ENCODE peak calls at places on chromosomes 11 and 22, in nine cellular contexts. Z is colonic mucosa, G is fibroblast of mammary gland, Y is osteoblast, F is cardiac fibroblast, R is heart right ventricle, U is right lobe of liver, D is nephron progenitor cell, P is natural killer cell. O is an unnamed sample.

GRCh38 chr11:61732705-61733104 is 19.7 kb upstream of the MYRF start:
- DNase-seq in Z (no peak), G (peak), Y (peak), F (peak), R (no peak), U (no peak), D (no peak), P (no peak), O (no peak)

GRCh38 chr11:96317985-96318384 is 25.0 kb downstream of the MAML2 start:
- DNase-seq in Z (no peak), G (no peak), Y (no peak), F (no peak), R (no peak), U (no peak), D (no peak), P (no peak), O (no peak)

GRCh38 chr22:27576815-27577564 is 224.6 kb downstream of the MN1 start:
- DNase-seq in Z (no peak), G (no peak), Y (no peak), F (peak), R (peak), U (no peak), D (no peak), P (no peak), O (no peak)

GRCh38 chr22:30860176-30861105 is 108.1 kb downstream of the MORC2 start:
- DNase-seq in Z (no peak), G (no peak), Y (peak), F (no peak), R (no peak), U (no peak), D (no peak), P (no peak), O (no peak)

GRCh38 chr22:47125603-47126002 is 363.2 kb downstream of the TBC1D22A start:
- DNase-seq in Z (no peak), G (peak), Y (peak), F (no peak), R (no peak), U (no peak), D (no peak), P (no peak), O (peak)

GRCh38 chr11:19466314-19466713 is 225.6 kb upstream of the E2F8 start:
- DNase-seq in Z (no peak), G (no peak), Y (no peak), F (no peak), R (no peak), U (no peak), D (no peak), P (no peak), O (no peak)

GRCh38 chr11:103529217-103529684 is 420.0 kb downstream of the DYNC2H1 start:
- DNase-seq in Z (no peak), G (peak), Y (peak), F (peak), R (no peak), U (no peak), D (no peak), P (no peak), O (no peak)

GRCh38 chr11:124758355-124759267 is 3.5 kb downstream of the ESAM start:
- DNase-seq in Z (peak), G (peak), Y (peak), F (peak), R (peak), U (no peak), D (peak), P (peak), O (peak)

GRCh38 chr11:62399172-62399867 is 19.5 kb upstream of the SCGB1A1 start:
- DNase-seq in Z (no peak), G (no peak), Y (peak), F (no peak), R (no peak), U (no peak), D (no peak), P (no peak), O (no peak)

GRCh38 chr11:78808903-78809302 is 234.2 kb upstream of the NARS2 start:
- DNase-seq in Z (peak), G (no peak), Y (no peak), F (no peak), R (no peak), U (no peak), D (no peak), P (no peak), O (no peak)

GRCh38 chr11:43489869-43490465 is 131.2 kb downstream of the TTC17 start:
- DNase-seq in Z (no peak), G (peak), Y (no peak), F (no peak), R (no peak), U (no peak), D (no peak), P (no peak), O (no peak)

GRCh38 chr11:33716236-33716635 is 15.6 kb upstream of the C11orf91 start:
- DNase-seq in Z (no peak), G (peak), Y (no peak), F (peak), R (no peak), U (no peak), D (no peak), P (no peak), O (no peak)

GRCh38 chr11:43923327-43924111 is 18.9 kb upstream of the C11orf96 start:
- DNase-seq in Z (no peak), G (peak), Y (peak), F (peak), R (peak), U (no peak), D (peak), P (no peak), O (no peak)

GRCh38 chr11:107370390-107370789 is 87.2 kb downstream of the CWF19L2 start:
- DNase-seq in Z (no peak), G (peak), Y (no peak), F (peak), R (no peak), U (no peak), D (no peak), P (no peak), O (no peak)

GRCh38 chr11:131584694-131585592 is 214.5 kb downstream of the NTM start:
- DNase-seq in Z (no peak), G (no peak), Y (no peak), F (no peak), R (no peak), U (no peak), D (peak), P (no peak), O (no peak)

GRCh38 chr11:72930011-72930410 is 115.8 kb downstream of the ATG16L2 start:
- DNase-seq in Z (no peak), G (no peak), Y (no peak), F (peak), R (no peak), U (no peak), D (no peak), P (no peak), O (no peak)

GRCh38 chr11:47863189-47863892 is 15.2 kb upstream of the NUP160 start:
- DNase-seq in Z (no peak), G (peak), Y (peak), F (peak), R (no peak), U (no peak), D (no peak), P (no peak), O (no peak)

GRCh38 chr11:93013646-93014045 is 44.2 kb downstream of the MTNR1B start:
- DNase-seq in Z (no peak), G (no peak), Y (no peak), F (no peak), R (no peak), U (no peak), D (no peak), P (no peak), O (no peak)

DNA sequence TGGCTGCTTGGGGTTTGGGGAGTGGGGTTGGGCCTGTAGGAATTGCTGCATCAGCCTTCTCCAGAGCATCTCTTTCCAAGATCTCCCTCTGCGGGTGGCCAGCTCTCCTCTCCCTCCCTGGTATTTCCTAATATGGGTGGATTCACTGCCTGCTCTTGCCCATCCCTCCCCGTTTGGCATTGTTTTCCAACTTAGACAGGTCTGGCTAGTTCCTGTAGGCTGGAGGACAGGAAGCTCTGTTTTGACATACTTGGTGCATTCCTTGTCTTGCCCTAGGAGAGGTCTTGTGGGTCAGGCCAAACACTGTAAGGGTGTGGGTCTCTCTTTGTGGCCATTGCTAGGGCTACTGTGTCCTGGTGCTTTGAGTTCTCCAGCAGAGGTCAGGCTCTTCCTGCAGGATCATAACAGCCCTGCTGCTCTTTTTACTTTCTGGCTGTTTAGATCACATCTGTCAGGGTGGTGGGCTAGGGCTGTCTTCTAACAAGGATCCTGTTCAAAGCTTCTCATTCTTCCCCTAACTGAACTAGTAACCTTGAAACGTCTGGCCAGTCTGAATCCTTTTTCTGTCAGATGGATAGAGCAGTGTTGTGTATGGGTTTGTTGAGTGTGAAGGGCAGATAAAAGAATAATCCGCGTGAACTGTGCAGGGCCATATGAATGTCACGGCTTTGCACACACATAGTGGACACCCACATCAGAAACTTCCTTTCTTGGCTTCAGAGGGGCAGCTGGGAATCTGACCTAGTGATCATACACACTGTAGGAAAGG is 18.3 kb upstream of the MICALL1 start:
- DNase-seq in Z (peak), G (peak), Y (peak), F (peak), R (no peak), U (no peak), D (no peak), P (no peak), O (no peak)
- TF ChIP-seq CTCF in Z (no peak), G (peak), Y (peak), F (peak), R (peak), U (peak), D (peak), P (no peak), O (no peak)

GRCh38 chr11:120717042-120717441 is 205.5 kb downstream of the GRIK4 start:
- DNase-seq in Z (no peak), G (no peak), Y (peak), F (no peak), R (no peak), U (no peak), D (no peak), P (no peak), O (no peak)

GRCh38 chr11:120717623-120718022 is 206.1 kb downstream of the GRIK4 start:
- DNase-seq in Z (no peak), G (no peak), Y (no peak), F (no peak), R (no peak), U (no peak), D (no peak), P (no peak), O (no peak)

GRCh38 chr11:120714448-120714847 is 202.9 kb downstream of the GRIK4 start:
- DNase-seq in Z (no peak), G (peak), Y (no peak), F (no peak), R (no peak), U (no peak), D (no peak), P (no peak), O (no peak)

GRCh38 chr11:120712862-120713770 is 201.6 kb downstream of the GRIK4 start:
- DNase-seq in Z (no peak), G (no peak), Y (no peak), F (no peak), R (no peak), U (no peak), D (no peak), P (no peak), O (no peak)

DNA sequence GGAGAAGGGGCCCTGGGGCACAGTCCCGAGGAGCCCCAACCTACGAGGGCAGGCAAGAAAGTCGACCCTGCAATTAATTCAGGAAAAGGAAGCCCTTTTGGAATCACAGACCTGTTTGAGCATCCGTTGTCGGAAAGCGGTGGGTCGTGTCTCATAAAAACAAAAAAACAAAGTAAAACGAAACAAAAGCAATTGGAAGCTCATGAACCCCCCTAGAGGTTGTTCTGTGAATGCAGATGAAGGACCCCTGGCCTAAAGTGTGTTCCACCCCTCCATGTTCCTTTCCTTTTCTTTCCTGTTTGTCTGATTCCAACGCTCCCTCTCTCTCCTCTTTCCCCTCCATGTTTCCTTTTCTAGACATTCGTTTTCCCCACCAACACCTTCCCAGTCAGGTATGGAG is 203.7 kb downstream of the GRIK4 start:
- DNase-seq in Z (no peak), G (peak), Y (peak), F (no peak), R (no peak), U (no peak), D (no peak), P (no peak), O (no peak)
- TF ChIP-seq CTCF in Z (no peak), G (peak), Y (peak), F (peak), R (peak), U (peak), D (peak), P (peak), O (peak)

DNA sequence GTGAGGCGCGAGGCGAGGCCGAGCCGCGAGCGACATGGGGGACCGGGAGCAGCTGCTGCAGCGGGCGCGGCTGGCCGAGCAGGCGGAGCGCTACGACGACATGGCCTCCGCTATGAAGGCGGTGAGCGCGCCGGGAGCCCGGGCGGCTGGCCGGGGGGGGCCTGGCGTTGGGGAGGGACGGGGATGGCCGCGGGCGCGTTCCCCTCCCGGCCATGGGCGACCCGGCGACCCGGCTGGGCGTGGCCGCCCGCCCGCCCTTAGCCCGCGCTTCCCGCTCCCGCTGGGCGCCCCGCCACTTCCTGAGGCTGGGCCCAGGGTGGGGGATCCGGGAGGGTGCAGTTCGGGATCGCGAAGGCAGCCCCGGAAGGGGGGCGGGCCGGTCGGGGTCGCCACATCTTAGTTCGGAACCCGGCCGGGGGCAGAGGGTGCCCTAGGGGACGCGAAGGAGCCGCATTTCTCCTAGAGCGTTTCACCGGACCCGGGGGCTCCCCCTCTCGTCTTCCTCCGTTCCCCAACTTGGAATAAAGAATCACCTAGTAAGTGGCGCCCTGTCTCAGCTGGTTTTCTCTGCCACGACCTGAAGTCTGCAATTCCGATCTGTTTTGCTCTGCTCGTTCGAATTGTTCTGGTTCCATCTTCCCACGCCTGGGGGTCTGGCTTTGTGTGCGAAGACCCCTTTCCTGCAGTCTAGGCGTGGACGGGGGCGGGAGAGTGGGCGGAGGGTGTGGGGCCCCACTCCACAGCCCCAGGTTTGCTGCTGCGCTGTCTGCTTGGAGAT is 554 bp downstream of the YWHAH start:
- DNase-seq in Z (peak), G (no peak), Y (peak), F (no peak), R (peak), U (peak), D (peak), P (no peak), O (no peak)
- TF ChIP-seq CTCF in Z (no peak), G (no peak), Y (no peak), F (no peak), R (no peak), U (no peak), D (no peak), P (no peak), O (no peak)

GRCh38 chr22:19826619-19826950 is 28.1 kb downstream of the GNB1L start:
- DNase-seq in Z (no peak), G (no peak), Y (no peak), F (no peak), R (no peak), U (peak), D (no peak), P (no peak), O (no peak)

GRCh38 chr22:19827341-19828034 is 27.2 kb downstream of the GNB1L start:
- DNase-seq in Z (no peak), G (no peak), Y (peak), F (no peak), R (no peak), U (no peak), D (no peak), P (no peak), O (no peak)

GRCh38 chr22:19831016-19831415 is 23.7 kb downstream of the GNB1L start:
- DNase-seq in Z (peak), G (no peak), Y (no peak), F (no peak), R (no peak), U (no peak), D (no peak), P (no peak), O (no peak)

GRCh38 chr22:19825904-19826618 is 28.6 kb downstream of the GNB1L start:
- DNase-seq in Z (peak), G (no peak), Y (peak), F (no peak), R (no peak), U (peak), D (no peak), P (no peak), O (no peak)

DNA sequence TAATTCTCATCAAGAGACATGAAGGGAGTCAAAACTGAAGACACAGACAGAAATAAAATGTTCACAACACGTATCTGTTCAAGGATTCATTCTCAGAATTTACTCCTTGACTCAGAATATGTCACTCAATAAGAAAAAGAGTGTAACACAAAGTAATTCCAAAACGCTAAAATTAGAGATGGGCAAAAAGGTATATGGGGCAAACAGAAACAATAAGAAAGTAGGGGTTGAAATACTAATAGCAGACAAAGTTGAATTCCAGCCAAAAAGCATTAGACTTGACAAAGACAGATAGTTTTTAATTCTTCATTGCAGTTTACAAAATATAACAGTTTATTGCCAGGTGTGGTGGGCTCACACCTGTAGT is 26.7 kb downstream of the GNB1L start:
- DNase-seq in Z (no peak), G (no peak), Y (no peak), F (no peak), R (no peak), U (no peak), D (no peak), P (no peak), O (no peak)
- TF ChIP-seq CTCF in Z (no peak), G (no peak), Y (no peak), F (no peak), R (no peak), U (no peak), D (no peak), P (no peak), O (no peak)

GRCh38 chr11:75214411-75214821 is 26.2 kb upstream of the TPBGL start:
- DNase-seq in Z (peak), G (peak), Y (peak), F (peak), R (peak), U (peak), D (peak), P (peak), O (peak)
- TF ChIP-seq CTCF in Z (no peak), G (peak), Y (peak), F (peak), R (no peak), U (no peak), D (peak), P (no peak), O (peak)

DNA sequence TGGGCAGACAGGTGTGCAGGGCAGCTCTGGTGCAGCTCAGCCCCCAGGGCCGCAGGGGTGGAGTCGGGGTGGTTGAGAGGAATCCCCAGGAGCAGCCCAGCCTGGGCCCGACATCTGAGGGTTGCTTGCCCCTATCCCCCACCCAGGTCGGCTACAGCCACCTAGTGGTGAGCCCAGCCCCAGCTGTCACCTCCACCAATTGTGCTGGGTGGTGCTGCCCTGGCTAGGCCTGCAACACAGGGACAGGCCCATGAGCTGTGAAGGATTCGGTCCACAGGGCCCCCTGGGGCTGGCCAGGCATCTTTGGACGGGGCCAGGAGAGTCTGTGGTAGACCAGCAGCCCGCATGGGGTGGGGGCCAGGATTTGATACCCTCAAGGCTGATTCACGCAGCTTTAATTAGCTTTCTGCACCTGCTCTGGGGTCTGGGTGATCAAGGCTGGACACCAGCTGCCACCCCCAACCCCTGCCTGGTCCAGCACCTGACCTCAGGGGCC is 29.5 kb downstream of the RTN4R start:
- DNase-seq in Z (peak), G (peak), Y (no peak), F (no peak), R (peak), U (peak), D (peak), P (peak), O (no peak)
- TF ChIP-seq CTCF in Z (peak), G (peak), Y (no peak), F (peak), R (peak), U (peak), D (peak), P (peak), O (no peak)

O was measured in CD14-positive monocyte.